ENCODE peak calls at places on chromosomes 7 and 10, in five cellular contexts. One of them, this sample, is unnamed.

GRCh38 chr7:46534593-46535271 is 613.7 kb upstream of the IGFBP3 start:
- DNase-seq in left ventricle myocardium inferior: no peak
- DNase-seq in type B pancreatic cell: no peak
- DNase-seq in kidney epithelial cell: peak; percentile 39
- DNase-seq in fibroblast of lung: peak; percentile 88
- DNase-seq in this sample: no peak

GRCh38 chr10:71314028-71314693 is 4.9 kb upstream of the SLC29A3 start:
- DNase-seq in left ventricle myocardium inferior: peak; percentile 50
- DNase-seq in type B pancreatic cell: no peak
- DNase-seq in kidney epithelial cell: no peak
- DNase-seq in fibroblast of lung: peak; percentile 25
- DNase-seq in this sample: peak; percentile 65

GRCh38 chr10:66627156-66627555 is 298.7 kb upstream of the LRRTM3 start:
- DNase-seq in left ventricle myocardium inferior: no peak
- DNase-seq in fibroblast of lung: peak; percentile 4
- DNase-seq in type B pancreatic cell: no peak
- DNase-seq in kidney epithelial cell: no peak
- DNase-seq in this sample: no peak

GRCh38 chr10:71006497-71006896 is 118.1 kb upstream of the PCBD1 start:
- DNase-seq in kidney epithelial cell: no peak
- DNase-seq in type B pancreatic cell: no peak
- DNase-seq in left ventricle myocardium inferior: no peak
- DNase-seq in fibroblast of lung: no peak
- DNase-seq in this sample: no peak

GRCh38 chr10:4650109-4650508 is 175.9 kb upstream of the AKR1E2 start:
- DNase-seq in left ventricle myocardium inferior: no peak
- DNase-seq in type B pancreatic cell: no peak
- DNase-seq in fibroblast of lung: peak; percentile 57
- DNase-seq in kidney epithelial cell: no peak
- DNase-seq in this sample: no peak

GRCh38 chr7:131745645-131746248 is 189.3 kb upstream of the PODXL start:
- DNase-seq in kidney epithelial cell: peak; percentile 4
- DNase-seq in left ventricle myocardium inferior: no peak
- DNase-seq in fibroblast of lung: peak; percentile 51
- DNase-seq in type B pancreatic cell: peak; percentile 76
- DNase-seq in this sample: no peak

GRCh38 chr7:134254311-134254710 is 62.4 kb downstream of the SLC35B4 start:
- DNase-seq in left ventricle myocardium inferior: no peak
- DNase-seq in fibroblast of lung: no peak
- DNase-seq in kidney epithelial cell: no peak
- DNase-seq in type B pancreatic cell: no peak
- DNase-seq in this sample: no peak

GRCh38 chr7:12756841-12757240 is 69.4 kb downstream of the ARL4A start:
- DNase-seq in left ventricle myocardium inferior: no peak
- DNase-seq in kidney epithelial cell: no peak
- DNase-seq in fibroblast of lung: peak; percentile 81
- DNase-seq in type B pancreatic cell: no peak
- DNase-seq in this sample: no peak

GRCh38 chr7:102412548-102412947 is 16.4 kb downstream of the PRKRIP1 start:
- DNase-seq in type B pancreatic cell: no peak
- DNase-seq in kidney epithelial cell: no peak
- DNase-seq in fibroblast of lung: peak; percentile 23
- DNase-seq in left ventricle myocardium inferior: peak; percentile 46
- DNase-seq in this sample: no peak

GRCh38 chr10:15189133-15189881 is 20.8 kb upstream of the NMT2 start:
- DNase-seq in left ventricle myocardium inferior: no peak
- DNase-seq in type B pancreatic cell: no peak
- DNase-seq in fibroblast of lung: no peak
- DNase-seq in kidney epithelial cell: no peak
- DNase-seq in this sample: no peak

GRCh38 chr7:147653456-147653855 is 937.1 kb upstream of the C7orf33 start:
- DNase-seq in fibroblast of lung: no peak
- DNase-seq in type B pancreatic cell: no peak
- DNase-seq in kidney epithelial cell: no peak
- DNase-seq in left ventricle myocardium inferior: no peak
- DNase-seq in this sample: no peak

GRCh38 chr10:121078036-121078435 is 226.9 kb downstream of the WDR11 start:
- DNase-seq in left ventricle myocardium inferior: no peak
- DNase-seq in type B pancreatic cell: peak; percentile 45
- DNase-seq in fibroblast of lung: no peak
- DNase-seq in kidney epithelial cell: no peak
- DNase-seq in this sample: no peak

GRCh38 chr10:47022311-47023131 is 111.3 kb downstream of the PTPN20 start:
- DNase-seq in left ventricle myocardium inferior: no peak
- DNase-seq in type B pancreatic cell: peak; percentile 60
- DNase-seq in fibroblast of lung: no peak
- DNase-seq in kidney epithelial cell: no peak
- DNase-seq in this sample: peak; percentile 55

GRCh38 chr7:117675519-117676137 is 195.8 kb downstream of the CFTR start:
- DNase-seq in kidney epithelial cell: no peak
- DNase-seq in left ventricle myocardium inferior: no peak
- DNase-seq in type B pancreatic cell: no peak
- DNase-seq in fibroblast of lung: no peak
- DNase-seq in this sample: no peak

GRCh38 chr7:102966450-102966849 is 53.6 kb downstream of the LRRC17 start:
- DNase-seq in fibroblast of lung: no peak
- DNase-seq in left ventricle myocardium inferior: no peak
- DNase-seq in type B pancreatic cell: no peak
- DNase-seq in kidney epithelial cell: no peak
- DNase-seq in this sample: no peak

GRCh38 chr10:108612485-108612884 is 1310.8 kb downstream of the XPNPEP1 start:
- DNase-seq in type B pancreatic cell: no peak
- DNase-seq in kidney epithelial cell: no peak
- DNase-seq in fibroblast of lung: no peak
- DNase-seq in left ventricle myocardium inferior: no peak
- DNase-seq in this sample: no peak

GRCh38 chr7:50174948-50175347 is 81.9 kb upstream of the ZPBP start:
- DNase-seq in type B pancreatic cell: no peak
- DNase-seq in kidney epithelial cell: no peak
- DNase-seq in fibroblast of lung: no peak
- DNase-seq in left ventricle myocardium inferior: no peak
- DNase-seq in this sample: no peak

GRCh38 chr7:15594461-15594860 is 32.6 kb upstream of the AGMO start:
- DNase-seq in kidney epithelial cell: no peak
- DNase-seq in left ventricle myocardium inferior: no peak
- DNase-seq in fibroblast of lung: no peak
- DNase-seq in type B pancreatic cell: no peak
- DNase-seq in this sample: no peak

GRCh38 chr10:44460499-44460898 is 75.6 kb upstream of the CXCL12 start:
- DNase-seq in kidney epithelial cell: no peak
- DNase-seq in left ventricle myocardium inferior: no peak
- DNase-seq in type B pancreatic cell: no peak
- DNase-seq in fibroblast of lung: peak; percentile 32
- DNase-seq in this sample: no peak

GRCh38 chr7:64999165-65000004 is 7.1 kb downstream of the ERV3-1 start:
- DNase-seq in type B pancreatic cell: no peak
- DNase-seq in kidney epithelial cell: no peak
- DNase-seq in left ventricle myocardium inferior: no peak
- DNase-seq in fibroblast of lung: peak; percentile 94
- DNase-seq in this sample: peak; percentile 49

GRCh38 chr7:6636741-6637543 is at the start of gene ZNF316:
- DNase-seq in left ventricle myocardium inferior: peak; percentile 72
- DNase-seq in fibroblast of lung: peak; percentile 42
- DNase-seq in type B pancreatic cell: no peak
- DNase-seq in kidney epithelial cell: no peak
- DNase-seq in this sample: peak; percentile 79

GRCh38 chr7:6639032-6639431 is 1.9 kb downstream of the ZNF316 start:
- DNase-seq in fibroblast of lung: no peak
- DNase-seq in kidney epithelial cell: no peak
- DNase-seq in type B pancreatic cell: no peak
- DNase-seq in left ventricle myocardium inferior: no peak
- DNase-seq in this sample: no peak

GRCh38 chr7:6639627-6640026 is 2.5 kb downstream of the ZNF316 start:
- DNase-seq in fibroblast of lung: no peak
- DNase-seq in left ventricle myocardium inferior: no peak
- DNase-seq in type B pancreatic cell: no peak
- DNase-seq in kidney epithelial cell: no peak
- DNase-seq in this sample: peak; percentile 70

GRCh38 chr7:6640246-6640721 is 3.2 kb downstream of the ZNF316 start:
- DNase-seq in type B pancreatic cell: no peak
- DNase-seq in kidney epithelial cell: no peak
- DNase-seq in fibroblast of lung: peak; percentile 29
- DNase-seq in left ventricle myocardium inferior: peak; percentile 35
- DNase-seq in this sample: no peak

DNA sequence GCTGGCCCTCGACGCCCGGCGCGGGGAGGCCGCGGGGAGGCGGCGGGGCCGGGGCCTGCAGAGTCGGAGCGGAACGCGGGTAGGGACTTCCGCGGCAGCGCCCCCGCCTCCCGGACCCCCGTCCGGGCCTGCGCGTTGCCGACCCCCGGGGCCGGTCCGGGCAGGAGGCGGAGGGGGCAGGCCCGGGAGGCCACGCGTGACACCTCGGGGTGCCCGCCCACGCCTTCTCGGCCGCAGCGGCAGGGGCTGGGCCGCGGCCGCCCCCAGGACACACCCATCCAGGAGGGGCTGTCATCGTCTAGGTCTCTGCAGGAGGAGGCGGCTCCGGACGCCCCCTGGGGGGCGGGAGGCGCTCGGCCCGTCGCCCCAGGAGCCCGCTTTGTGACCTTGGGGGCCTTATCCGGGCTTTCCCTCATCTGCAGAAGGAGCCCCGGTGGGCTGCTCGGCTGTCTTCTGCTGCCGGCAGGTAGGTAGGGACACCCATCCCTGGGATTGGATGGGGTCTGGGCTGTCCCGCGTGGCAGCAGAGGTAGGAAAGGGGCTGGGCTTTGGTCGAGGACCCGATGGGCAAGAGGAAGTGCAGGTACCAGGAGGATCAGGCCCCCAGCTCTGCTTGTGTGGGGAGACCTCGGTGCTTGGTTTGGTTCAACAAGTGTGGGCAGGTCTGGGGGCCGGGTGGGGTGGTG is 569 bp downstream of the ZNF316 start:
- DNase-seq in type B pancreatic cell: no peak
- DNase-seq in kidney epithelial cell: no peak
- DNase-seq in left ventricle myocardium inferior: no peak
- DNase-seq in fibroblast of lung: peak; percentile 14
- DNase-seq in this sample: peak; percentile 59
- TF ChIP-seq CTCF in type B pancreatic cell: peak; percentile 56
- TF ChIP-seq CTCF in kidney epithelial cell: peak; percentile 19
- TF ChIP-seq CTCF in left ventricle myocardium inferior: no peak
- TF ChIP-seq CTCF in fibroblast of lung: peak; percentile 15
- TF ChIP-seq CTCF in this sample: peak; percentile 36

GRCh38 chr10:69123306-69123746 is 652 bp upstream of the VPS26A start:
- DNase-seq in type B pancreatic cell: peak; percentile 76
- DNase-seq in kidney epithelial cell: no peak
- DNase-seq in fibroblast of lung: peak; percentile 66
- DNase-seq in left ventricle myocardium inferior: peak; percentile 57
- DNase-seq in this sample: no peak
- TF ChIP-seq CTCF in type B pancreatic cell: no peak
- TF ChIP-seq CTCF in kidney epithelial cell: peak; percentile 49
- TF ChIP-seq CTCF in fibroblast of lung: peak; percentile 52
- TF ChIP-seq CTCF in left ventricle myocardium inferior: no peak
- TF ChIP-seq CTCF in this sample: no peak

GRCh38 chr10:94115725-94116124 is 122.0 kb downstream of the PLCE1 start:
- DNase-seq in type B pancreatic cell: no peak
- DNase-seq in kidney epithelial cell: no peak
- DNase-seq in left ventricle myocardium inferior: no peak
- DNase-seq in fibroblast of lung: peak; percentile 49
- DNase-seq in this sample: no peak
- TF ChIP-seq CTCF in type B pancreatic cell: no peak
- TF ChIP-seq CTCF in kidney epithelial cell: no peak
- TF ChIP-seq CTCF in left ventricle myocardium inferior: no peak
- TF ChIP-seq CTCF in fibroblast of lung: no peak
- TF ChIP-seq CTCF in this sample: no peak

GRCh38 chr10:93977442-93977841 is 16.3 kb upstream of the PLCE1 start:
- DNase-seq in kidney epithelial cell: no peak
- DNase-seq in left ventricle myocardium inferior: no peak
- DNase-seq in type B pancreatic cell: no peak
- DNase-seq in fibroblast of lung: no peak
- DNase-seq in this sample: no peak
- TF ChIP-seq CTCF in kidney epithelial cell: no peak
- TF ChIP-seq CTCF in left ventricle myocardium inferior: peak; percentile 8
- TF ChIP-seq CTCF in type B pancreatic cell: no peak
- TF ChIP-seq CTCF in fibroblast of lung: peak; percentile 6
- TF ChIP-seq CTCF in this sample: no peak